ENCODE peak calls at places on chromosomes 3 and 15, in seven cellular contexts. C is transverse colon, N is mesenchymal stem cell, Q is spleen, W is A549, R is AG10803, H is upper lobe of right lung. P is an unnamed sample.

GRCh38 chr3:192986399-192986798 is 68.7 kb upstream of the MB21D2 start:
- DNase-seq in C (no peak), N (no peak), Q (no peak), W (no peak), R (peak; percentile 4), H (no peak), P (no peak)

GRCh38 chr3:109339186-109339585 is 1.8 kb upstream of the DPPA4 start:
- DNase-seq in C (no peak), N (no peak), Q (no peak), W (no peak), R (no peak), H (no peak), P (no peak)

GRCh38 chr3:108089544-108089943 is 1.3 kb downstream of the CD47 start:
- DNase-seq in C (no peak), N (peak; percentile 22), Q (no peak), W (no peak), R (no peak), H (no peak), P (no peak)

GRCh38 chr3:98333989-98334606 is 19.6 kb upstream of the OR5K4 start:
- DNase-seq in C (no peak), N (no peak), Q (no peak), W (no peak), R (no peak), H (no peak), P (no peak)

GRCh38 chr3:140834266-140835037 is 107.2 kb upstream of the SLC25A36 start:
- DNase-seq in C (no peak), N (no peak), Q (no peak), W (no peak), R (peak; percentile 2), H (no peak), P (no peak)

GRCh38 chr15:80020731-80021130 is 38.7 kb upstream of the ZFAND6 start:
- DNase-seq in C (no peak), N (no peak), Q (no peak), W (no peak), R (no peak), H (no peak), P (no peak)

GRCh38 chr3:58164916-58165821 is 45.6 kb downstream of the DNASE1L3 start:
- DNase-seq in C (no peak), N (no peak), Q (no peak), W (no peak), R (no peak), H (no peak), P (peak; percentile 65)

GRCh38 chr3:182327196-182327681 is 466.1 kb upstream of the ATP11B start:
- DNase-seq in C (no peak), N (no peak), Q (no peak), W (no peak), R (peak; percentile 11), H (no peak), P (peak; percentile 19)

GRCh38 chr3:20405731-20406130 is 219.7 kb upstream of the SGO1 start:
- DNase-seq in C (no peak), N (peak; percentile 2), Q (no peak), W (no peak), R (peak; percentile 65), H (no peak), P (no peak)

GRCh38 chr3:132342183-132342582 is 25.0 kb downstream of the ACP3 start:
- DNase-seq in C (no peak), N (no peak), Q (no peak), W (no peak), R (no peak), H (no peak), P (no peak)

GRCh38 chr3:9168230-9168629 is 81.2 kb downstream of the SRGAP3 start:
- DNase-seq in C (peak; percentile 36), N (no peak), Q (peak; percentile 81), W (no peak), R (no peak), H (no peak), P (peak; percentile 81)

GRCh38 chr3:173711619-173712018 is 314.1 kb downstream of the NLGN1 start:
- DNase-seq in C (no peak), N (no peak), Q (no peak), W (no peak), R (no peak), H (no peak), P (no peak)

GRCh38 chr15:33298631-33299030 is 12.1 kb upstream of the RYR3 start:
- DNase-seq in C (no peak), N (no peak), Q (no peak), W (no peak), R (no peak), H (no peak), P (no peak)

GRCh38 chr15:70271422-70272088 is 173.8 kb upstream of the TLE3 start:
- DNase-seq in C (peak; percentile 22), N (peak; percentile 97), Q (peak; percentile 23), W (peak; percentile 97), R (peak; percentile 97), H (no peak), P (peak; percentile 64)

GRCh38 chr3:31431322-31431721 is 101.4 kb upstream of the STT3B start:
- DNase-seq in C (no peak), N (no peak), Q (no peak), W (no peak), R (no peak), H (no peak), P (no peak)

DNA sequence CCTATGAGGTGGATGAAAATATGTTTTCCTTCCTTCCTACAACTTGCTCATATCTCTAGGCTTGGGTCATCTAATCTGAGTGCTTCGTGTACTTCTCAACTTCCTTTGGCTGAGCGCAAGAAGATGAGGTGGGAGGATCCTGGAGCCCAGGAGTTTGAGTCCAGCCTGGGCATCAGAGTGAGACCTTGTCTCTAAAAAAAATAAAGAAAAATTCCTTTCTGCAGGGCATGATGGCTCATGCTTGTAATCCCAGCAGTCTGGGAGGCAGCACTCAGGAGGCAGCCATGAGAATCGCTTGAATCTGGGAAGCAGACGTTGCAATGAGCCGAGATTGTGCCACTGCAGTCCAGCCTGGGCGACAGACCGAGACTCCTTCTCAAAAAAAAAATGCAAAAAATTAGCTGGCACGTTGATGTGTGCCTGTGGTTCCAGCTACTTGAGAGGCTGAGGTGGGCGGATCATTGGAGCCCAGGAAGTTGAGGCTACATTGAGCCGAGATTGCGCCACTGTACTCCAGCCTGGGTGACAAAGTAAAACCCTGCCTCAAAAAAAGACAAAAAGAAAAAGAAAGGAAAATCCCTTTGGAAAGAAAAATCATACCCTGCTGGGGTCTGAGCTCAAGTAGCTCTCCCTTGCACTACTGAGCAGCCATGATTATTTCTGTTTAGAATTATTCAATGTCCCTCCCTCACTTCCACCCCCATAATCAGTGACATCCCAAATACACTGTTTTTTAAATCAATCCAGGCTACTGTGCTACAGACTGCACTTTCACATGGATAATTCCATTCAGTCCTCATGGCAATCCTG is 28.0 kb upstream of the RAB11A start:
- DNase-seq in C (no peak), N (no peak), Q (no peak), W (no peak), R (peak; percentile 69), H (peak; percentile 78), P (no peak)
- H3K4me3 ChIP-seq in C (no peak overlapping the region), N (peak overlapping the region; percentile 35), Q (no peak overlapping the region), W (no peak overlapping the region), R (peak overlapping the region; percentile 31), H (peak overlapping the region; percentile 30), P (no peak overlapping the region)

GRCh38 chr3:185959609-185960517 is 22.0 kb upstream of the TRA2B start:
- DNase-seq in C (peak; percentile 64), N (peak; percentile 80), Q (no peak), W (peak; percentile 48), R (peak; percentile 72), H (no peak), P (no peak)
- H3K4me3 ChIP-seq in C (peak overlapping the region; percentile 28), N (peak overlapping the region; percentile 71), Q (no peak overlapping the region), W (peak overlapping the region; percentile 58), R (peak overlapping the region; percentile 41), H (peak overlapping the region; percentile 25), P (no peak overlapping the region)

GRCh38 chr3:71225951-71226564 is 357.5 kb downstream of the FOXP1 start:
- DNase-seq in C (no peak), N (no peak), Q (no peak), W (no peak), R (peak; percentile 28), H (no peak), P (no peak)

GRCh38 chr3:71228156-71228885 is 355.2 kb downstream of the FOXP1 start:
- DNase-seq in C (no peak), N (no peak), Q (no peak), W (no peak), R (no peak), H (no peak), P (no peak)

GRCh38 chr3:71227344-71227743 is 356.2 kb downstream of the FOXP1 start:
- DNase-seq in C (no peak), N (no peak), Q (no peak), W (no peak), R (no peak), H (no peak), P (no peak)

GRCh38 chr3:71225285-71225684 is 358.2 kb downstream of the FOXP1 start:
- DNase-seq in C (no peak), N (no peak), Q (no peak), W (no peak), R (no peak), H (no peak), P (no peak)

DNA sequence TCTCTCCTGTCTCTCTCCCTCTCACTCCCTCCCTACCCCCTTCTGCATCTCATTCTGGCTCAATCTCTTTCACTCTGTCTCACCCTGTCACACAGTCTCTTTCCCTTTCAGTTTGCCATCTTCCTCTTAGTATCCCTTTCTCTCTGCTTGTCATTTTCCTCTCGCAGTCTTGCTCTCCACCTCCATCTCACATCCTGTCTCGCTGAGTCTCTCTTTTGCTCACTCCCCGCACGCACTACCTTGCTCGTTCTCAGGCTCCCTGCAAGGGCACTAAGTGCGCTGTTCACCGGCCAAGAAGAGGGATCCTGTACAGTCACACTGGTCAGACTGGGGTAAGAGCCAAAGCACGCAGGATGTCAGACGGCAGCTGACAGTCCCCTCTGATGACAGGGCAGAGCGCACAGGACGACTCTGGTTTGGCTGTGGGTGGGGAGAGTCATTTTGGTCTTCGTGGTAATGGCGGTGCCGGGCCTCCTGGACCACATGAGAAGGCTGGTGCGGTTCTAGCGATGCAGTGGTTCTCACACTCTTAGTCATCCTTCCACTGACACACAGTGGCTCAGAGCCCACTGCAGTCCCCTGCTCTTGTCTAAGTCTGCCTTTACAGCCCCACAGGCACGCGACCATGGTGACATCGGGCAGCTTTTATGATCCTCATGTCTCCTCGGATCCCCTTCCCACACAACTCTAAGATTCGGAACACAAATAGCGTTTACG is 356.8 kb downstream of the FOXP1 start:
- DNase-seq in C (peak; percentile 19), N (no peak), Q (peak; percentile 85), W (no peak), R (peak; percentile 24), H (no peak), P (no peak)
- H3K4me3 ChIP-seq in C (no peak overlapping the region), N (no peak overlapping the region), Q (no peak overlapping the region), W (no peak overlapping the region), R (no peak overlapping the region), H (peak overlapping the region; percentile 29), P (no peak overlapping the region)

GRCh38 chr15:98654790-98655360 is 6.5 kb downstream of the IGF1R start:
- DNase-seq in C (no peak), N (no peak), Q (no peak), W (no peak), R (no peak), H (no peak), P (no peak)

GRCh38 chr15:98658831-98659699 is 10.7 kb downstream of the IGF1R start:
- DNase-seq in C (peak; percentile 21), N (peak; percentile 63), Q (no peak), W (peak; percentile 80), R (peak; percentile 64), H (no peak), P (peak; percentile 72)

GRCh38 chr15:98660055-98660454 is 11.7 kb downstream of the IGF1R start:
- DNase-seq in C (no peak), N (no peak), Q (no peak), W (no peak), R (no peak), H (no peak), P (no peak)

GRCh38 chr15:98655732-98656131 is 7.4 kb downstream of the IGF1R start:
- DNase-seq in C (no peak), N (no peak), Q (no peak), W (no peak), R (no peak), H (no peak), P (no peak)

GRCh38 chr15:98657721-98658120 is 9.4 kb downstream of the IGF1R start:
- DNase-seq in C (no peak), N (no peak), Q (no peak), W (no peak), R (peak; percentile 22), H (no peak), P (no peak)
- H3K4me3 ChIP-seq in C (no peak overlapping the region), N (no peak overlapping the region), Q (no peak overlapping the region), W (no peak overlapping the region), R (no peak overlapping the region), H (no peak overlapping the region), P (no peak overlapping the region)